ENCODE peak calls at places on chromosomes 2 and 18, in four cellular contexts. C, Q, G and X are unnamed samples.

GRCh38 chr2:12177052-12177994 is 430.9 kb downstream of the LPIN1 start:
- DNase-seq in C (no peak), Q (peak), G (peak), X (peak)

GRCh38 chr2:216698895-216699294 is 3.5 kb upstream of the IGFBP5 start:
- DNase-seq in C (no peak), Q (peak), G (no peak), X (no peak)

GRCh38 chr18:13178976-13179375 is 39.6 kb upstream of the LDLRAD4 start:
- DNase-seq in C (no peak), Q (no peak), G (no peak), X (no peak)

GRCh38 chr2:1546023-1546591 is 132.8 kb downstream of the TPO start:
- DNase-seq in C (peak), Q (peak), G (no peak), X (no peak)

GRCh38 chr18:61153571-61153970 is 179.7 kb upstream of the CDH20 start:
- DNase-seq in C (no peak), Q (no peak), G (no peak), X (no peak)

GRCh38 chr2:64786343-64787018 is 132.8 kb upstream of the SERTAD2 start:
- DNase-seq in C (no peak), Q (no peak), G (no peak), X (no peak)

GRCh38 chr2:161422812-161423211 is 6.7 kb downstream of the TBR1 start:
- DNase-seq in C (no peak), Q (no peak), G (no peak), X (no peak)

GRCh38 chr2:224946911-224947310 is 95.4 kb downstream of the DOCK10 start:
- DNase-seq in C (no peak), Q (no peak), G (no peak), X (no peak)

GRCh38 chr2:110662560-110662959 is 15.3 kb downstream of the BUB1 start:
- DNase-seq in C (no peak), Q (no peak), G (no peak), X (no peak)

GRCh38 chr2:170930132-170931109 is 1.4 kb downstream of the GORASP2 start:
- DNase-seq in C (no peak), Q (peak), G (peak), X (peak)

GRCh38 chr2:229714080-229714735 is at the start of gene DNER:
- DNase-seq in C (no peak), Q (peak), G (no peak), X (peak)

GRCh38 chr18:76383636-76384035 is 111.4 kb downstream of the ZNF516 start:
- DNase-seq in C (no peak), Q (no peak), G (no peak), X (no peak)

GRCh38 chr2:189952536-189953109 is 109.9 kb downstream of the MSTN start:
- DNase-seq in C (no peak), Q (no peak), G (peak), X (peak)

GRCh38 chr18:49460958-49461601 is 635 bp upstream of the DYM start:
- DNase-seq in C (no peak), Q (no peak), G (no peak), X (no peak)

GRCh38 chr18:43931439-43931838 is 654.1 kb upstream of the SYT4 start:
- DNase-seq in C (no peak), Q (no peak), G (no peak), X (no peak)

GRCh38 chr2:174666312-174666711 is 68.7 kb upstream of the WIPF1 start:
- DNase-seq in C (peak), Q (no peak), G (no peak), X (no peak)

GRCh38 chr2:130910931-130911330 is 74.2 kb downstream of the ARHGEF4 start:
- DNase-seq in C (no peak), Q (no peak), G (no peak), X (no peak)

GRCh38 chr2:232588680-232589585 is 38.4 kb downstream of the EIF4E2 start:
- DNase-seq in C (no peak), Q (no peak), G (no peak), X (no peak)

GRCh38 chr2:47631840-47632398 is 151.0 kb upstream of the MSH6 start:
- DNase-seq in C (no peak), Q (no peak), G (no peak), X (no peak)

GRCh38 chr2:60633615-60634014 is 80.2 kb upstream of the BCL11A start:
- DNase-seq in C (no peak), Q (no peak), G (no peak), X (no peak)

GRCh38 chr2:59804662-59805258 is 748.7 kb downstream of the BCL11A start:
- DNase-seq in C (no peak), Q (no peak), G (no peak), X (no peak)

GRCh38 chr2:148814143-148814852 is 60.7 kb upstream of the KIF5C start:
- DNase-seq in C (no peak), Q (no peak), G (no peak), X (no peak)

GRCh38 chr2:144012304-144012703 is 507.6 kb downstream of the ZEB2 start:
- DNase-seq in C (no peak), Q (no peak), G (no peak), X (no peak)

GRCh38 chr2:14501061-14501460 is 131.5 kb upstream of the LRATD1 start:
- DNase-seq in C (no peak), Q (no peak), G (no peak), X (no peak)

GRCh38 chr2:27992787-27993747 is 102.5 kb downstream of the BABAM2 start:
- DNase-seq in C (peak), Q (no peak), G (no peak), X (no peak)

GRCh38 chr2:235358981-235359471 is 134.8 kb upstream of the AGAP1 start:
- DNase-seq in C (no peak), Q (no peak), G (no peak), X (no peak)

GRCh38 chr2:148058641-148059040 is 37.8 kb downstream of the MBD5 start:
- DNase-seq in C (no peak), Q (no peak), G (no peak), X (no peak)

DNA sequence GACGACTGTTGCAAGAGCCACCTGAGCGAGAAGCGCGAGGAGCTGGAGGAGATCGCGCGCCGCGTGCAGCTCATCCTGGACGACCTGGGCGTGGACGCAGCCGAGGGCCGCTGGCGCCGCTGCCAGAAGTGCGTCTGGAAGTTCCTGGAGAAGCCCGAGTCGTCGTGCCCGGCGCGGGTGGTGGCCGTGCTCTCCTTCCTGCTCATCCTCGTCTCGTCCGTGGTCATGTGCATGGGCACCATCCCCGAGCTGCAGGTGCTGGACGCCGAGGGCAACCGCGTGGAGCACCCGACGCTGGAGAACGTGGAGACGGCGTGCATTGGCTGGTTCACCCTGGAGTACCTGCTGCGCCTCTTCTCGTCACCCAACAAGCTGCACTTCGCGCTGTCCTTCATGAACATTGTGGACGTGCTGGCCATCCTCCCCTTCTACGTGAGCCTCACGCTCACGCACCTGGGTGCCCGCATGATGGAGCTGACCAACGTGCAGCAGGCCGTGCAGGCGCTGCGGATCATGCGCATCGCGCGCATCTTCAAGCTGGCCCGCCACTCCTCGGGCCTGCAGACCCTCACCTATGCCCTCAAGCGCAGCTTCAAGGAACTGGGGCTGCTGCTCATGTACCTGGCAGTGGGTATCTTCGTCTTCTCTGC is 1.2 kb downstream of the KCNF1 start:
- DNase-seq in C (no peak), Q (no peak), G (no peak), X (no peak)
- TF ChIP-seq SPI1 in C (no peak), Q (no peak), G (no peak), X (no peak)

DNA sequence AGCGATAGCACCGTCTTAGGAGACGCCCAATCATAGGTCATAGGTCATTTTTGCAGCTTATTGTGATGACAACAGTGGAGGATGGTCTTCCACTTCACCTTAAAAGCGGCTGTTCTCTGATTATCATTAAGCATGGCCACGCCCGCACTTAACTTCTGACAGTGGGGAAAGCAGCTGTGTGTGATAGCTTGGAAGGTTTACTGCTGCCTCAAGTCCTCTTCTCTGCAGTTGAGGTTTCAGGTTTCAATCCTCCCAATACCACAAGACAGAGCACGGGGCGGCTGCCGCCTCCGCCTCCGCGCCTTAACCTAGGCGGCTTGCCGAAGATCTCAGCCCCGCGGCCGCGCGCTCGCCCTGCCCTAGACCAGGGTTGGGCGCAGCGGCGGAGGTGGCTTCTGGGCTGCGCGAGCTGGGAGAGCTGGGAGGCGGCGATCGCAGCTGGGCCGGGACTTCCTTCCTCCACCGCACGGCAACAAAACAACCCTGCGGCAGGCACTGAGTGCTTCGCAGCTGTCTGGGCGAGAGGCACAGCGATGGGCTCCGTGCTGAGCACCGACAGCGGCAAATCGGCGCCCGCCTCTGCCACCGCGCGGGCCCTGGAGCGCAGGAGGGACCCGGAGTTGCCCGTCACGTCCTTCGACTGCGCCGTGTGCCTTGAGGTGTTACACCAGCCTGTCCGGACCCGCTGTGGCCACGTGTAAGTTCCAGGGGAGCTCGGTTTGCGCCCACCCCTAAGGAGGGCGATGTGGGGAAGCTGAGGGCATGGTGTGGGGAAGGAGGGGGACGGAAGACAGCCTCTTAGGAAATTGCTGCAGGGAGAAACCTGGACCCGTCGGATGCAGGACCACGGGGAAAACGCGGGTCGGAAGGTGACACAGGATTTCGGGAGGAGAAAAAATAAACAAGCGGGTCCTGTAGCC is at the start of gene RNF125:
- DNase-seq in C (peak), Q (peak), G (peak), X (peak)
- TF ChIP-seq SPI1 in C (peak), Q (peak), G (peak), X (peak)

GRCh38 chr2:20691076-20691708 is 24.2 kb downstream of the GDF7 start:
- DNase-seq in C (no peak), Q (no peak), G (no peak), X (no peak)
- TF ChIP-seq SPI1 in C (no peak), Q (no peak), G (no peak), X (no peak)

DNA sequence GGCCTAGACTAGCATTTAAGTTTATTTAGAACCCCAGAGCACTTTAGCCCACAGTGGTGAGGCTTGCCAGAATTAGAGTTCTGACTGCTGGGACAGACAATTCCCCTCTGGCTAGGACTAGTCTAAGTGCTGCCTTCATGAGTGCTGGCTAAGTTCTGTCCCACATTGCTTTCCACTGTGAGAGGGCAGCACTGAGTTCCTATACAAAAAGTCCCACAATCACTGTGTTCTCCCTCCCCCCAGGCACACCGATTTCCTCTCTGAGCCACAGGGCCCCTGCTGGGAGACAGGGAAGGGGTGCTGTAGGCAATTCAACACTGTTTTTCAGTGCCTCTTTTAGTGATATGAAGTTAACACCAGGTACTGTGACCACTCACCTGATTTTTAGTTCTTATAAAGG is 310.9 kb downstream of the DLGAP1 start:
- DNase-seq in C (no peak), Q (no peak), G (no peak), X (no peak)
- TF ChIP-seq SPI1 in C (no peak), Q (no peak), G (no peak), X (no peak)

DNA sequence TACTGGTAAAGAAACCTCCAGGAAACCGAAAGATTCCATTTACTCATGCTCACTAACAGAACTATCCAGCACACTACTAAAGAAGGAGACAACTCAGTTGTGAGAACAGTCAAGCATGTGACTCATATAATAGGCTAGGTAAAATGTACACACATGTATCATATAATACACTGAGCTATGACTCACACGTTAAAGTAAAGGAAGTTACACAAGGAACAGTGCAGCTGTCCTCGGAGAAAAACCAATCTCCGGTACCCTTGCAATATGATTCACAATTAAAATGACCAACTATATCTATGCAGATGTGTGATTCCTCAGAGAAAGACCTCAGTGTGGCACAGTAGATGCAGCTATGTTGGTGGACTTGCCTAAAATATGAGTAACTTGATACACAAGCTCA is 76.6 kb downstream of the STRN start:
- DNase-seq in C (peak), Q (no peak), G (no peak), X (no peak)
- TF ChIP-seq SPI1 in C (no peak), Q (no peak), G (no peak), X (no peak)

GRCh38 chr2:117763806-117764205 is 50.7 kb upstream of the DDX18 start:
- DNase-seq in C (no peak), Q (no peak), G (no peak), X (no peak)

GRCh38 chr2:117762454-117762853 is 52.0 kb upstream of the DDX18 start:
- DNase-seq in C (no peak), Q (no peak), G (no peak), X (no peak)

GRCh38 chr2:117755768-117756167 is 58.7 kb upstream of the DDX18 start:
- DNase-seq in C (no peak), Q (no peak), G (no peak), X (no peak)

GRCh38 chr2:117760916-117761315 is 53.6 kb upstream of the DDX18 start:
- DNase-seq in C (no peak), Q (no peak), G (no peak), X (no peak)
- TF ChIP-seq SPI1 in C (no peak), Q (no peak), G (no peak), X (no peak)

DNA sequence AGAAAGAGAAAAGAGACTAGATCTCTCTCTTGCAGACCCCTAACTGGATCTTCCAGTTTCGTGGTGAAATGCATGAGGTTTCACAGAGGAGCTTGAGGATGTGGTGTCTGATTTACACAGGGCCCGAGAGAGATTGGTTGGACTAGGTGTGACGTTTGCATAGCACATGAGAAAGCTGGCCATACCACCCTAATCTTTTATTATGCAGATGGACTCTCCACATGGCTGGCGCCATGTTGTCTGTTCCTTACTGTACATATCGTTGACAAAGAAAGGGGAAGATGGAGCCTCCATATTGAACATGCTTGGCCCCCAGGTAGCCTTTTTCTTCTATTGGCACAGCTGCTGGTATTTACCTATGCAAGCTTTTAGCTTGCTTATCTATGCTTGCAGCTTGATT is 27.5 kb upstream of the PGAP1 start:
- DNase-seq in C (no peak), Q (no peak), G (no peak), X (no peak)
- TF ChIP-seq SPI1 in C (no peak), Q (no peak), G (no peak), X (no peak)

DNA sequence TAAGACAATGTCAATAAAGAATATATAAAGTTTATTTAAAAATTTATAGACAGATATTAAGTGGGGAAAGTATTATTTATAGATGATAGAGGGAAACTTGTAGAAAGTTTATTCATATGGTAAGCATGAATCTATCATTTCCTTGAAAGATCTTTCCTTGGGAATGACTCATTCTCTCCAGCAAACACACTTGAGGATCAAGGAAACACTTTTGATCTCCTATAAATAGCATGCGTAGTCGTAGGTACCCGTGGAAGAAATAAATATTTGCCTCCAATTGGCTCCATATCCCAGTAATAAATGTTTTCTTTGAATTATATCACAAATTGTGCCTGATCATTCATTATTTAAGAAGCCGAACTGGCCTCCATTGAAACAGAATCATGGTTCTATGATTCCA is 483.4 kb downstream of the RNF144A start:
- DNase-seq in C (no peak), Q (no peak), G (no peak), X (no peak)
- TF ChIP-seq SPI1 in C (no peak), Q (no peak), G (no peak), X (no peak)

GRCh38 chr18:27609221-27609620 is 424.1 kb upstream of the CHST9 start:
- DNase-seq in C (no peak), Q (no peak), G (no peak), X (no peak)
- TF ChIP-seq SPI1 in C (no peak), Q (no peak), G (no peak), X (no peak)